ENCODE peak calls at places on chromosomes 12 and 14, in nine cellular contexts. One of them, this sample, is unnamed.

GRCh38 chr14:55955175-55955574 is 163.0 kb upstream of the PELI2 start:
- DNase-seq in hepatocyte: no peak
- DNase-seq in IMR-90: no peak
- DNase-seq in HCT116: no peak
- DNase-seq in trophoblast cell: no peak
- DNase-seq in neural progenitor cell: no peak
- DNase-seq in GM12878: no peak
- DNase-seq in OCI-LY7: no peak
- DNase-seq in osteoblast: no peak
- DNase-seq in this sample: no peak

GRCh38 chr14:72618424-72618823 is 275.5 kb downstream of the DPF3 start:
- DNase-seq in GM12878: no peak
- DNase-seq in IMR-90: no peak
- DNase-seq in osteoblast: no peak
- DNase-seq in HCT116: no peak
- DNase-seq in hepatocyte: no peak
- DNase-seq in trophoblast cell: no peak
- DNase-seq in OCI-LY7: no peak
- DNase-seq in neural progenitor cell: no peak
- DNase-seq in this sample: no peak

GRCh38 chr12:107801150-107801549 is 26.6 kb downstream of the ASCL4 start:
- DNase-seq in osteoblast: no peak
- DNase-seq in IMR-90: peak
- DNase-seq in OCI-LY7: no peak
- DNase-seq in neural progenitor cell: no peak
- DNase-seq in trophoblast cell: peak
- DNase-seq in hepatocyte: no peak
- DNase-seq in GM12878: no peak
- DNase-seq in HCT116: no peak
- DNase-seq in this sample: no peak

GRCh38 chr12:80509781-80510556 is 65.9 kb downstream of the PTPRQ start:
- DNase-seq in IMR-90: peak
- DNase-seq in HCT116: no peak
- DNase-seq in neural progenitor cell: no peak
- DNase-seq in trophoblast cell: peak
- DNase-seq in hepatocyte: peak
- DNase-seq in GM12878: no peak
- DNase-seq in OCI-LY7: no peak
- DNase-seq in osteoblast: peak
- DNase-seq in this sample: no peak

GRCh38 chr14:78232666-78233065 is 62.5 kb downstream of the NRXN3 start:
- DNase-seq in GM12878: no peak
- DNase-seq in osteoblast: no peak
- DNase-seq in trophoblast cell: no peak
- DNase-seq in OCI-LY7: no peak
- DNase-seq in HCT116: no peak
- DNase-seq in IMR-90: no peak
- DNase-seq in neural progenitor cell: no peak
- DNase-seq in hepatocyte: no peak
- DNase-seq in this sample: no peak

GRCh38 chr14:36655963-36656768 is 5.5 kb upstream of the PAX9 start:
- DNase-seq in trophoblast cell: no peak
- DNase-seq in neural progenitor cell: peak
- DNase-seq in GM12878: no peak
- DNase-seq in HCT116: peak
- DNase-seq in hepatocyte: peak
- DNase-seq in IMR-90: no peak
- DNase-seq in OCI-LY7: peak
- DNase-seq in osteoblast: peak
- DNase-seq in this sample: no peak

GRCh38 chr14:85296466-85297210 is 233.3 kb upstream of the FLRT2 start:
- DNase-seq in osteoblast: peak
- DNase-seq in IMR-90: peak
- DNase-seq in trophoblast cell: no peak
- DNase-seq in OCI-LY7: no peak
- DNase-seq in HCT116: no peak
- DNase-seq in hepatocyte: peak
- DNase-seq in GM12878: no peak
- DNase-seq in neural progenitor cell: no peak
- DNase-seq in this sample: no peak

GRCh38 chr14:50318031-50318626 is 6.0 kb downstream of the DMAC2L start:
- DNase-seq in hepatocyte: peak
- DNase-seq in osteoblast: peak
- DNase-seq in OCI-LY7: peak
- DNase-seq in trophoblast cell: peak
- DNase-seq in HCT116: peak
- DNase-seq in neural progenitor cell: peak
- DNase-seq in IMR-90: peak
- DNase-seq in GM12878: no peak
- DNase-seq in this sample: no peak

GRCh38 chr14:34199585-34199984 is 248.7 kb upstream of the EGLN3 start:
- DNase-seq in osteoblast: no peak
- DNase-seq in OCI-LY7: no peak
- DNase-seq in hepatocyte: no peak
- DNase-seq in GM12878: no peak
- DNase-seq in HCT116: no peak
- DNase-seq in neural progenitor cell: no peak
- DNase-seq in trophoblast cell: peak
- DNase-seq in IMR-90: peak
- DNase-seq in this sample: no peak

GRCh38 chr12:89765959-89766824 is 57.6 kb upstream of the ATP2B1 start:
- DNase-seq in neural progenitor cell: no peak
- DNase-seq in trophoblast cell: no peak
- DNase-seq in OCI-LY7: peak
- DNase-seq in GM12878: no peak
- DNase-seq in IMR-90: no peak
- DNase-seq in hepatocyte: no peak
- DNase-seq in osteoblast: no peak
- DNase-seq in HCT116: no peak
- DNase-seq in this sample: no peak

DNA sequence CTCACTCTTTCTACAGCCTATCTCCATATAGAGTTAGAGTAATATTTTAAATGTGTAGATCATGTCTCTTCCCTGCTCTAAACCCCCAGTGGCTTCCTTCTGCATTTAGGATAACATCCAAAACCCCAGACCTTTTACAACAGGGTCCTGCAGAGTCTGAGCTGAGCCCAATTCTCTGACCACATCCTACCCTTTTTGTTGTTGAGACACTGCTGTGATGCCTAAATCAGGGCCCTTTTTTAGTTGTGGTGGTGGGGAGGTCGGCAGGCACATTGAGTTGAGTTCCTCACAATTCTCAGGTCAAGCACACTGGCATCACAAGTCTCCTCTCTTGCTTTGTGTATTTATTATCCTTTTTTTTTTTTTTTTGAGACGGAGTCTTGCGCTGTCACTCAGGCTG is 1.8 kb upstream of the DDX47 start:
- DNase-seq in IMR-90: no peak
- DNase-seq in osteoblast: no peak
- DNase-seq in neural progenitor cell: no peak
- DNase-seq in OCI-LY7: no peak
- DNase-seq in HCT116: no peak
- DNase-seq in GM12878: no peak
- DNase-seq in trophoblast cell: no peak
- DNase-seq in hepatocyte: no peak
- DNase-seq in this sample: no peak
- H3K27ac ChIP-seq in IMR-90: no peak
- H3K27ac ChIP-seq in osteoblast: no peak
- H3K27ac ChIP-seq in neural progenitor cell: no peak
- H3K27ac ChIP-seq in OCI-LY7: no peak
- H3K27ac ChIP-seq in HCT116: no peak
- H3K27ac ChIP-seq in GM12878: no peak
- H3K27ac ChIP-seq in trophoblast cell: no peak
- H3K27ac ChIP-seq in hepatocyte: no peak
- H3K27ac ChIP-seq in this sample: no peak

DNA sequence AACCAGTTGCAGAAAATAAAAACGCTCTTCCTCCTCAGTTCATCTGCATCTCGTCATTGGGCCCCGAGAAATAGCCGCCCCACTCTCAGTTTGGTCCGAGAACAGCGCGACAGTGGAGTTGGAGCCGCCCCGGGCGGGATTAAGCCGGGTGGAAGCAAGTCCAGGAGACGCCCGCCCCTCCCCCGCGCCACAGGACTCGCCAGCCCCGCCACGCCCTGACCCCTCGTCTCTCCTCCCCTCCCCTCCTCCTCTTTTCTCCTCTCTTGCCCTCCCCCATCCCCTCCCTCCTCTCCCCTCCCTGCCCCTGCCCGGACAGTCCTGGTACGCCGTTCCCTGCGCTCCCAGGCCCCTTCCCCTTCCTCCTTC is 83.8 kb downstream of the TNFAIP2 start:
- DNase-seq in trophoblast cell: peak
- DNase-seq in neural progenitor cell: peak
- DNase-seq in IMR-90: no peak
- DNase-seq in OCI-LY7: no peak
- DNase-seq in HCT116: no peak
- DNase-seq in GM12878: no peak
- DNase-seq in osteoblast: peak
- DNase-seq in hepatocyte: peak
- DNase-seq in this sample: no peak
- H3K4me2 ChIP-seq in trophoblast cell: peak
- H3K4me2 ChIP-seq in neural progenitor cell: peak
- H3K4me2 ChIP-seq in IMR-90: peak
- H3K4me2 ChIP-seq in OCI-LY7: no peak
- H3K4me2 ChIP-seq in HCT116: no peak
- H3K4me2 ChIP-seq in GM12878: no peak
- H3K4me2 ChIP-seq in osteoblast: peak
- H3K4me2 ChIP-seq in hepatocyte: peak
- H3K4me2 ChIP-seq in this sample: no peak

DNA sequence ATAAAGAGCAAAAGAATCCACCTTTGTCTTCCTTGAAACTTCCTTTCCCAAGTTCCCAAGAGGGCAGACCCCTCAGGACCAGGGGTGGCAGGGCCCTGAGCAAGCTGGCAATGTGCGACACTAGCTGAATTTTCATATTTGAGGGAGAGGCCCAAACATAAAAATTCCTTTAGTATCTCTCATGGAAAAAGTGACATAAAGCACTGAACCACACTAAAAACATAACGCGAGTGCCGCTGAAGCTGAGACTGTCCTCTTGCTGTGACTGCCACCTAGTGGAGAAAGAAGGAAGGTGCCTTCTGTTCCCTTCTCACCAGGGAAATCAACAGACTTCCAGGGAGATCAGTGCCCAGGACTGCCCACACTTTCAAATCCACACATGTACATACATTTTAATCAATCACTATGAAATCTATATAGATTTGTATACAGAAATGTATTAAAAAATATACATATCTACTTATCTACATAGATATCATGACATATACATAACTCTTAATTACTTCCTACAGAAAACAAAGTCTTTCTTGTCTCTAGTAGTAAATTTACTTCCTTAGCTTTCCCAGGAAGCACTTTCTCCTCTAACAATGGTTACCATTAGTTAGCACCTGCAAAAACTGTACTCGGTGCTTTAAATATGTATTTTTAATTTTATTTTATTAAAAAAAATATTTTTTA is 53.8 kb downstream of the SSH1 start:
- DNase-seq in osteoblast: no peak
- DNase-seq in GM12878: peak
- DNase-seq in HCT116: peak
- DNase-seq in OCI-LY7: peak
- DNase-seq in trophoblast cell: peak
- DNase-seq in neural progenitor cell: peak
- DNase-seq in IMR-90: peak
- DNase-seq in hepatocyte: peak
- DNase-seq in this sample: peak
- H3K27ac ChIP-seq in osteoblast: peak
- H3K27ac ChIP-seq in GM12878: peak
- H3K27ac ChIP-seq in HCT116: peak
- H3K27ac ChIP-seq in OCI-LY7: no peak
- H3K27ac ChIP-seq in trophoblast cell: peak
- H3K27ac ChIP-seq in neural progenitor cell: peak
- H3K27ac ChIP-seq in IMR-90: peak
- H3K27ac ChIP-seq in hepatocyte: peak
- H3K27ac ChIP-seq in this sample: peak

GRCh38 chr14:96197969-96198368 is 6.7 kb upstream of the BDKRB2 start:
- DNase-seq in HCT116: no peak
- DNase-seq in GM12878: no peak
- DNase-seq in trophoblast cell: no peak
- DNase-seq in hepatocyte: no peak
- DNase-seq in IMR-90: no peak
- DNase-seq in OCI-LY7: no peak
- DNase-seq in neural progenitor cell: no peak
- DNase-seq in osteoblast: no peak
- DNase-seq in this sample: no peak

GRCh38 chr14:96201157-96201556 is 3.5 kb upstream of the BDKRB2 start:
- DNase-seq in IMR-90: no peak
- DNase-seq in trophoblast cell: no peak
- DNase-seq in osteoblast: no peak
- DNase-seq in GM12878: no peak
- DNase-seq in HCT116: no peak
- DNase-seq in OCI-LY7: no peak
- DNase-seq in neural progenitor cell: no peak
- DNase-seq in hepatocyte: no peak
- DNase-seq in this sample: no peak

GRCh38 chr14:96197163-96197852 is 7.3 kb upstream of the BDKRB2 start:
- DNase-seq in osteoblast: no peak
- DNase-seq in OCI-LY7: no peak
- DNase-seq in HCT116: no peak
- DNase-seq in IMR-90: no peak
- DNase-seq in neural progenitor cell: no peak
- DNase-seq in hepatocyte: no peak
- DNase-seq in trophoblast cell: no peak
- DNase-seq in GM12878: no peak
- DNase-seq in this sample: no peak

GRCh38 chr14:96195441-96196081 is 9.1 kb upstream of the BDKRB2 start:
- DNase-seq in trophoblast cell: no peak
- DNase-seq in OCI-LY7: no peak
- DNase-seq in HCT116: no peak
- DNase-seq in hepatocyte: peak
- DNase-seq in IMR-90: no peak
- DNase-seq in GM12878: no peak
- DNase-seq in osteoblast: no peak
- DNase-seq in neural progenitor cell: no peak
- DNase-seq in this sample: no peak

GRCh38 chr14:96198430-96199133 is 6.1 kb upstream of the BDKRB2 start:
- DNase-seq in GM12878: no peak
- DNase-seq in OCI-LY7: no peak
- DNase-seq in HCT116: no peak
- DNase-seq in IMR-90: no peak
- DNase-seq in neural progenitor cell: no peak
- DNase-seq in osteoblast: no peak
- DNase-seq in hepatocyte: no peak
- DNase-seq in trophoblast cell: no peak
- DNase-seq in this sample: no peak
- H3K4me2 ChIP-seq in GM12878: peak
- H3K4me2 ChIP-seq in OCI-LY7: no peak
- H3K4me2 ChIP-seq in HCT116: no peak
- H3K4me2 ChIP-seq in IMR-90: peak
- H3K4me2 ChIP-seq in neural progenitor cell: no peak
- H3K4me2 ChIP-seq in osteoblast: peak
- H3K4me2 ChIP-seq in hepatocyte: no peak
- H3K4me2 ChIP-seq in trophoblast cell: no peak
- H3K4me2 ChIP-seq in this sample: peak

GRCh38 chr12:62866451-62867082 is 68.4 kb downstream of the PPM1H start:
- DNase-seq in neural progenitor cell: no peak
- DNase-seq in osteoblast: peak
- DNase-seq in hepatocyte: peak
- DNase-seq in IMR-90: peak
- DNase-seq in HCT116: no peak
- DNase-seq in GM12878: no peak
- DNase-seq in trophoblast cell: peak
- DNase-seq in OCI-LY7: no peak
- DNase-seq in this sample: no peak
- H3K27ac ChIP-seq in neural progenitor cell: no peak
- H3K27ac ChIP-seq in osteoblast: peak
- H3K27ac ChIP-seq in hepatocyte: peak
- H3K27ac ChIP-seq in IMR-90: no peak
- H3K27ac ChIP-seq in HCT116: peak
- H3K27ac ChIP-seq in GM12878: no peak
- H3K27ac ChIP-seq in trophoblast cell: peak
- H3K27ac ChIP-seq in OCI-LY7: no peak
- H3K27ac ChIP-seq in this sample: no peak

This sample was measured in keratinocyte.